ENCODE peak calls at places on chromosome 2, in nine cellular contexts. T is BE2C; Z is tibial nerve; F is small intestine; H is transverse colon; V is GM23248; P is lower lobe of right lung; X is right cardiac atrium; U is naive thymus-derived CD4-positive, alpha-beta T cell. A is an unnamed sample. For H3K9me3 and H3K4me1, the result is how much of the 10 kb centered on the place peaks cover.

GRCh38 chr2:119011162-119011909 is 69.3 kb downstream of the MARCO start:
- DNase-seq in X (peak), U (no peak), H (peak), T (peak), F (peak), P (peak), Z (no peak), V (peak), A (no peak)

GRCh38 chr2:200523158-200523557 is 2.8 kb upstream of the SGO2 start:
- DNase-seq in P (no peak), H (peak), X (no peak), Z (no peak), U (no peak), F (peak), V (peak), T (no peak), A (no peak)

GRCh38 chr2:111119004-111119846 is 1.5 kb upstream of the BCL2L11 start:
- DNase-seq in X (peak), F (peak), U (peak), T (no peak), Z (no peak), P (peak), H (peak), V (peak), A (peak)

GRCh38 chr2:137206064-137206463 is 440.7 kb downstream of the THSD7B start:
- DNase-seq in P (no peak), Z (no peak), V (no peak), T (no peak), X (no peak), H (no peak), F (no peak), U (no peak), A (no peak)

GRCh38 chr2:80256396-80257167 is 48.0 kb downstream of the LRRTM1 start:
- DNase-seq in H (no peak), U (no peak), F (peak), Z (no peak), X (no peak), V (peak), T (peak), P (no peak), A (no peak)

GRCh38 chr2:7721413-7721995 is 804.3 kb downstream of the RNF144A start:
- DNase-seq in V (no peak), H (no peak), F (no peak), P (no peak), Z (no peak), T (no peak), U (no peak), X (no peak), A (no peak)

GRCh38 chr2:239444626-239445625 is 44.1 kb upstream of the HDAC4 start:
- DNase-seq in T (no peak), X (no peak), H (no peak), Z (peak), U (no peak), V (peak), P (peak), F (peak), A (no peak)

GRCh38 chr2:230068658-230069080 is at the start of gene SLC16A14:
- DNase-seq in X (no peak), U (no peak), T (peak), V (peak), F (peak), Z (no peak), P (no peak), H (peak), A (peak)

GRCh38 chr2:168545439-168546082 is 89.5 kb downstream of the CERS6 start:
- DNase-seq in P (no peak), F (no peak), U (no peak), Z (no peak), X (no peak), H (no peak), V (peak), T (no peak), A (no peak)

GRCh38 chr2:241945803-241946202 is 76.3 kb downstream of the RTP5 start:
- DNase-seq in Z (no peak), H (no peak), X (no peak), P (no peak), T (no peak), U (no peak), V (no peak), F (no peak), A (no peak)
- H3K9me3 ChIP-seq in Z (under half), H (under half), X (under half), P (under half), T (under half), U (under half), V (under half), F (under half), A (under half)

GRCh38 chr2:39433586-39434195 is 3.4 kb downstream of the MAP4K3 start:
- DNase-seq in H (no peak), T (no peak), P (no peak), V (peak), U (no peak), X (no peak), Z (no peak), F (no peak), A (no peak)

GRCh38 chr2:39434233-39434897 is 2.7 kb downstream of the MAP4K3 start:
- DNase-seq in U (no peak), T (no peak), H (no peak), F (no peak), P (no peak), X (no peak), V (peak), Z (no peak), A (no peak)

GRCh38 chr2:39435974-39436591 is 1.0 kb downstream of the MAP4K3 start:
- DNase-seq in H (no peak), U (no peak), F (peak), T (no peak), P (no peak), X (no peak), Z (no peak), V (peak), A (no peak)

GRCh38 chr2:39436592-39437521 is at the start of gene MAP4K3:
- DNase-seq in P (peak), H (peak), X (peak), V (peak), T (peak), Z (peak), F (peak), U (peak), A (peak)

GRCh38 chr2:39435254-39435653 is 1.8 kb downstream of the MAP4K3 start:
- DNase-seq in U (no peak), P (no peak), H (no peak), X (no peak), Z (no peak), T (no peak), V (peak), F (no peak), A (no peak)
- H3K4me3 ChIP-seq in U (no peak), P (peak), H (peak), X (peak), Z (no peak), T (peak), V (peak), F (no peak), A (peak)

DNA sequence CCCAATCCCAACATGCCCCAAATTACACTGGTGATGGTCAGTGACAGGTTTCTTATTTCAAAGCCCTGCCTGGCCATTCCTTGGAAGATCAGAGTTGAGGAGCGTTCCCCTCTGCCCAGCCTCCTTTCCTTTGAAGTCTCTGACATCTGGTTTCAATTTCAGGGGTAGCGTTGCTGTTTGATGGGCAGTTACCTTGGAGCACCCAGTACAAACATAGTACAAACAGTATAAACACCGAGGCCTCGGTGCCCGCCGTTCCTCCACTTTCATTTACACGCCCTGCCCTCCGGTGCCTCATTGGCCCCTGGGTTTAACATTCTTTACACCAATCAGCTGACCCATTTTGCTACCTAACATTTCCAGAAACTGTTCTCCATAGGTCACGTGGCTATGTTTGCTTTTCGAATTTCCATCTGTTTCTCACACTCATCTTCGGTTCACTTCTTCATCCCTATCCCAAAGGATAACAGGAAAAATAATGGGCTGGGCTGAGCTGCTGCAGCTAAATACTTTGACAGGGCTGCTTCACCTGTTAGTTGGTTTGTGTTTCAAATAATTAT is 65.6 kb downstream of the NRP2 start:
- DNase-seq in T (no peak), F (peak), X (no peak), H (no peak), Z (no peak), U (no peak), P (no peak), V (no peak), A (no peak)
- H3K4me1 ChIP-seq in T (under half), F (under half), X (under half), H (under half), Z (under half), U (under half), P (under half), V (under half), A (under half)

GRCh38 chr2:220891405-220891804 is 680.7 kb downstream of the EPHA4 start:
- DNase-seq in P (no peak), F (no peak), V (peak), U (no peak), T (no peak), Z (no peak), H (no peak), X (no peak), A (no peak)
- H3K9me3 ChIP-seq in P (under half), F (under half), V (under half), U (under half), T (under half), Z (under half), H (under half), X (under half), A (under half)

GRCh38 chr2:12918841-12919445 is 202.2 kb downstream of the TRIB2 start:
- DNase-seq in P (peak), F (no peak), Z (peak), V (peak), H (peak), X (peak), U (no peak), T (no peak), A (no peak)
- H3K4me3 ChIP-seq in P (no peak), F (no peak), Z (no peak), V (peak), H (no peak), X (no peak), U (no peak), T (no peak), A (no peak)